ENCODE peak calls at places on chromosomes 2 and 18, in seven cellular contexts. A is neuronal stem cell, Y is H9, P is mesendoderm, T is trophoblast cell, G is H1, U is mesenchymal stem cell. E is an unnamed sample.

GRCh38 chr2:129224022-129224421 is 755.4 kb upstream of the RAB6C start:
- DNase-seq in A (no peak), Y (no peak), P (no peak), T (no peak), G (no peak), U (no peak), E (no peak)

GRCh38 chr2:140023291-140023690 is 1243.1 kb upstream of the NXPH2 start:
- DNase-seq in A (no peak), Y (no peak), P (no peak), T (no peak), G (no peak), U (peak; percentile 54), E (no peak)

GRCh38 chr2:27185331-27186026 is 26.4 kb upstream of the ATRAID start:
- DNase-seq in A (no peak), Y (no peak), P (no peak), T (peak; percentile 92), G (no peak), U (peak; percentile 85), E (peak; percentile 80)

GRCh38 chr2:120538691-120539420 is 192.9 kb downstream of the INHBB start:
- DNase-seq in A (no peak), Y (no peak), P (no peak), T (no peak), G (no peak), U (no peak), E (no peak)

GRCh38 chr2:231000211-231000904 is 4.4 kb downstream of the SPATA3 start:
- DNase-seq in A (no peak), Y (peak; percentile 84), P (peak; percentile 70), T (no peak), G (peak; percentile 60), U (no peak), E (no peak)

GRCh38 chr18:37930640-37931039 is 365.0 kb upstream of the CELF4 start:
- DNase-seq in A (no peak), Y (no peak), P (no peak), T (no peak), G (no peak), U (no peak), E (no peak)

GRCh38 chr2:167510071-167510759 is 621.9 kb downstream of the XIRP2 start:
- DNase-seq in A (no peak), Y (no peak), P (peak; percentile 91), T (no peak), G (no peak), U (peak; percentile 59), E (no peak)

GRCh38 chr2:188291142-188291616 is 495 bp upstream of the GULP1 start:
- DNase-seq in A (no peak), Y (no peak), P (peak; percentile 66), T (peak; percentile 15), G (no peak), U (peak; percentile 68), E (peak; percentile 41)

GRCh38 chr2:85414761-85415498 is 3.6 kb upstream of the SH2D6 start:
- DNase-seq in A (no peak), Y (no peak), P (no peak), T (no peak), G (no peak), U (no peak), E (no peak)

GRCh38 chr2:69138247-69138754 is 125.3 kb downstream of the ANTXR1 start:
- DNase-seq in A (no peak), Y (no peak), P (peak; percentile 70), T (peak; percentile 10), G (no peak), U (peak; percentile 84), E (peak; percentile 84)

GRCh38 chr2:232235206-232235605 is 143.3 kb upstream of the ALPP start:
- DNase-seq in A (no peak), Y (no peak), P (no peak), T (no peak), G (no peak), U (no peak), E (no peak)

GRCh38 chr2:84931384-84931821 is 25.9 kb downstream of the TMSB10 start:
- DNase-seq in A (no peak), Y (no peak), P (no peak), T (no peak), G (no peak), U (no peak), E (no peak)

GRCh38 chr18:61329398-61329797 is 3.8 kb upstream of the CDH20 start:
- DNase-seq in A (no peak), Y (no peak), P (no peak), T (no peak), G (no peak), U (no peak), E (no peak)

GRCh38 chr2:28447943-28448737 is 47.7 kb upstream of the PLB1 start:
- DNase-seq in A (no peak), Y (no peak), P (no peak), T (no peak), G (no peak), U (peak; percentile 78), E (peak; percentile 91)

GRCh38 chr2:231922945-231923344 is 3.3 kb downstream of the NPPC start:
- DNase-seq in A (no peak), Y (no peak), P (no peak), T (no peak), G (no peak), U (no peak), E (no peak)

GRCh38 chr2:71736091-71736878 is 282.9 kb downstream of the DYSF start:
- DNase-seq in A (no peak), Y (no peak), P (no peak), T (no peak), G (no peak), U (peak; percentile 71), E (no peak)

GRCh38 chr2:128366746-128367511 is 48.3 kb upstream of the HS6ST1 start:
- DNase-seq in A (no peak), Y (no peak), P (no peak), T (no peak), G (no peak), U (no peak), E (no peak)

GRCh38 chr2:157894694-157895450 is 18.7 kb upstream of the ACVR1 start:
- DNase-seq in A (no peak), Y (no peak), P (no peak), T (no peak), G (no peak), U (peak; percentile 91), E (peak; percentile 84)

DNA sequence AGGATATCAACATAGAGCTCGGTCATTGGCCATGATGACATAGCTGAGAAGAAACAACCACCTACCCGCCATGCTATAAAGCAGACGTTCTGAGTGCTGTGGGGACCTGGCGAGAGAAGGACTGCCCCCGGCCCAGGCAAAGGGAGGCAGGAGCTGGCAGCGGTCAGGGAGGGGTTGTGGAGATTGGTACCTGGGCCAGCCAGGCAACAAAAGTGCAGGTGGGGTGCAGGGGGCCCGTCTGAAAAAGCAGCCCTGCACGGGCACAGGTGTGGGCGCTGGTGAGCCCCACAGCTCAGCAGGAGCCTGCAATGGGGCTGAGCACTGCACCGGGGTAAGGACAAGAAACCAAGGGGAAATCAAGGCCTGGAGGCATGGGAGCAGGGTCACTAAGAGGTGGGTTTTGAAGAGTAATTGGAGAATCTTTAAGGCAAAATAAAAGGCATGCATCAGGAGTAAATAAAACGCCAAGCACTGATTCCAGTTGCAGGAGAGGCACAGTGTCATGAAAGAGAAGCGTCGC is 464.0 kb downstream of the EIPR1 start:
- DNase-seq in A (no peak), Y (no peak), P (no peak), T (no peak), G (no peak), U (no peak), E (no peak)
- H3K27ac ChIP-seq in A (no peak overlapping the region), Y (no peak overlapping the region), P (no peak overlapping the region), T (no peak overlapping the region), G (no peak overlapping the region), U (no peak overlapping the region), E (no peak overlapping the region)

GRCh38 chr2:189291460-189291859 is 111.9 kb upstream of the COL5A2 start:
- DNase-seq in A (no peak), Y (no peak), P (no peak), T (no peak), G (no peak), U (no peak), E (no peak)

GRCh38 chr2:189298038-189298437 is 118.5 kb upstream of the COL5A2 start:
- DNase-seq in A (no peak), Y (no peak), P (no peak), T (no peak), G (no peak), U (no peak), E (peak; percentile 54)

GRCh38 chr2:189287982-189288494 is 108.5 kb upstream of the COL5A2 start:
- DNase-seq in A (peak; percentile 56), Y (no peak), P (peak; percentile 89), T (no peak), G (no peak), U (peak; percentile 85), E (peak; percentile 91)

GRCh38 chr2:189297446-189297845 is 117.9 kb upstream of the COL5A2 start:
- DNase-seq in A (no peak), Y (no peak), P (no peak), T (no peak), G (no peak), U (no peak), E (peak; percentile 86)

GRCh38 chr2:189293164-189293563 is 113.6 kb upstream of the COL5A2 start:
- DNase-seq in A (no peak), Y (no peak), P (no peak), T (no peak), G (no peak), U (peak; percentile 94), E (peak; percentile 85)
- H2AK5ac ChIP-seq in A (no peak overlapping the region), Y (no peak overlapping the region), P (no peak overlapping the region), T (no peak overlapping the region), G (no peak overlapping the region), U (no peak overlapping the region), E (peak overlapping the region; percentile 6)

GRCh38 chr2:201470821-201471731 is 19.5 kb downstream of the STRADB start:
- DNase-seq in A (peak; percentile 12), Y (peak; percentile 71), P (peak; percentile 68), T (no peak), G (no peak), U (no peak), E (peak; percentile 69)
- H3K27ac ChIP-seq in A (no peak overlapping the region), Y (no peak overlapping the region), P (no peak overlapping the region), T (no peak overlapping the region), G (no peak overlapping the region), U (no peak overlapping the region), E (no peak overlapping the region)

GRCh38 chr18:59646946-59647307 is 50.3 kb downstream of the CCBE1 start:
- DNase-seq in A (no peak), Y (no peak), P (no peak), T (no peak), G (no peak), U (peak; percentile 47), E (peak; percentile 44)
- H2AK5ac ChIP-seq in A (no peak overlapping the region), Y (no peak overlapping the region), P (no peak overlapping the region), T (no peak overlapping the region), G (no peak overlapping the region), U (no peak overlapping the region), E (no peak overlapping the region)

GRCh38 chr18:62450175-62450545 is 72.7 kb upstream of the ZCCHC2 start:
- DNase-seq in A (no peak), Y (no peak), P (no peak), T (no peak), G (no peak), U (peak; percentile 29), E (no peak)
- H3K27ac ChIP-seq in A (no peak overlapping the region), Y (no peak overlapping the region), P (no peak overlapping the region), T (no peak overlapping the region), G (no peak overlapping the region), U (no peak overlapping the region), E (no peak overlapping the region)

GRCh38 chr18:24517554-24517953 is 57.1 kb downstream of the HRH4 start:
- DNase-seq in A (no peak), Y (no peak), P (no peak), T (no peak), G (no peak), U (no peak), E (no peak)
- H2AK5ac ChIP-seq in A (no peak overlapping the region), Y (no peak overlapping the region), P (no peak overlapping the region), T (no peak overlapping the region), G (no peak overlapping the region), U (no peak overlapping the region), E (no peak overlapping the region)

GRCh38 chr2:190344275-190344827 is 962 bp downstream of the INPP1 start:
- DNase-seq in A (no peak), Y (no peak), P (peak; percentile 78), T (peak; percentile 15), G (no peak), U (peak; percentile 44), E (no peak)
- H3K27ac ChIP-seq in A (no peak overlapping the region), Y (no peak overlapping the region), P (no peak overlapping the region), T (peak overlapping the region; percentile 23), G (no peak overlapping the region), U (no peak overlapping the region), E (peak overlapping the region; percentile 77)